ENCODE peak calls at places on chromosome 7, in six cellular contexts. T is heart right ventricle; E is neuronal stem cell; I is WERI-Rb-1; F is CD4-positive, alpha-beta T cell; Q is PC-9. C is an unnamed sample.

GRCh38 chr7:128946936-128947830 is 9.5 kb downstream of the IRF5 start:
- DNase-seq in E (no peak), I (no peak), T (no peak), F (no peak), Q (no peak), C (no peak)

GRCh38 chr7:100546129-100546867 is 7.3 kb downstream of the AGFG2 start:
- DNase-seq in T (no peak), I (no peak), F (no peak), Q (peak; percentile 90), E (no peak), C (no peak)

GRCh38 chr7:151815419-151815818 is 61.5 kb downstream of the PRKAG2 start:
- DNase-seq in F (no peak), T (no peak), Q (no peak), I (no peak), E (no peak), C (no peak)

GRCh38 chr7:74312418-74313021 is 23.3 kb downstream of the CLIP2 start:
- DNase-seq in E (no peak), T (no peak), I (no peak), Q (peak; percentile 95), F (no peak), C (no peak)

GRCh38 chr7:154415709-154416399 is 363.7 kb downstream of the DPP6 start:
- DNase-seq in Q (no peak), T (no peak), E (no peak), F (no peak), I (no peak), C (no peak)

GRCh38 chr7:66430164-66430545 is 198.5 kb upstream of the KCTD7 start:
- DNase-seq in E (no peak), T (no peak), Q (no peak), F (no peak), I (no peak), C (no peak)

GRCh38 chr7:140212100-140212881 is 35.5 kb upstream of the KDM7A start:
- DNase-seq in Q (no peak), I (no peak), F (no peak), E (no peak), T (no peak), C (no peak)

GRCh38 chr7:69864283-69864682 is 266.0 kb downstream of the AUTS2 start:
- DNase-seq in I (no peak), T (no peak), E (no peak), F (no peak), Q (no peak), C (no peak)

GRCh38 chr7:44983742-44984477 is 5.1 kb upstream of the MYO1G start:
- DNase-seq in Q (no peak), F (no peak), T (no peak), E (no peak), I (no peak), C (no peak)

GRCh38 chr7:95529701-95530100 is 44.0 kb downstream of the ASB4 start:
- DNase-seq in F (no peak), E (no peak), Q (peak; percentile 51), T (no peak), I (no peak), C (no peak)

GRCh38 chr7:67105382-67105781 is 108.7 kb downstream of the TYW1 start:
- DNase-seq in Q (no peak), E (no peak), F (no peak), T (no peak), I (no peak), C (no peak)

GRCh38 chr7:37901890-37902524 is 14.6 kb downstream of the SFRP4 start:
- DNase-seq in F (no peak), T (no peak), Q (no peak), E (no peak), I (no peak), C (no peak)

GRCh38 chr7:121832347-121832746 is 40.6 kb upstream of the PTPRZ1 start:
- DNase-seq in Q (no peak), F (no peak), T (no peak), E (no peak), I (no peak), C (no peak)

GRCh38 chr7:36010656-36011587 is 142.1 kb upstream of the EEPD1 start:
- DNase-seq in Q (no peak), F (no peak), T (no peak), I (no peak), E (no peak), C (no peak)

GRCh38 chr7:97064972-97065587 is 40.4 kb upstream of the DLX5 start:
- DNase-seq in F (no peak), I (peak; percentile 31), E (peak; percentile 54), Q (peak; percentile 39), T (no peak), C (no peak)

GRCh38 chr7:25391295-25391861 is 163.1 kb upstream of the NPVF start:
- DNase-seq in I (no peak), T (no peak), Q (no peak), E (no peak), F (no peak), C (no peak)

GRCh38 chr7:146961617-146962016 is 845.0 kb downstream of the CNTNAP2 start:
- DNase-seq in F (no peak), T (peak; percentile 35), E (no peak), I (no peak), Q (peak; percentile 40), C (no peak)

GRCh38 chr7:15104411-15105092 is 202.0 kb upstream of the DGKB start:
- DNase-seq in I (no peak), T (no peak), F (no peak), Q (no peak), E (peak; percentile 4), C (no peak)

GRCh38 chr7:131107343-131108211 is 220.1 kb upstream of the MKLN1 start:
- DNase-seq in F (peak; percentile 57), Q (peak; percentile 85), E (peak; percentile 39), T (peak; percentile 79), I (peak; percentile 33), C (peak; percentile 34)

GRCh38 chr7:121609208-121609607 is 213.1 kb upstream of the FAM3C start:
- DNase-seq in E (no peak), T (no peak), Q (no peak), I (no peak), F (no peak), C (no peak)

GRCh38 chr7:91295571-91295970 is 31.3 kb downstream of the FZD1 start:
- DNase-seq in I (no peak), Q (no peak), E (no peak), F (no peak), T (no peak), C (no peak)

GRCh38 chr7:104328970-104329825 is 795 bp downstream of the LHFPL3 start:
- DNase-seq in Q (no peak), I (peak; percentile 75), T (no peak), E (peak; percentile 27), F (no peak), C (no peak)

GRCh38 chr7:114988755-114989154 is 66.9 kb downstream of the MDFIC start:
- DNase-seq in E (no peak), Q (no peak), I (no peak), F (no peak), T (peak; percentile 54), C (no peak)

GRCh38 chr7:78143661-78144060 is 345.1 kb downstream of the PHTF2 start:
- DNase-seq in I (no peak), F (no peak), T (no peak), Q (no peak), E (no peak), C (no peak)
- H3K9me3 ChIP-seq in I (no peaks in the 10 kb centered on the region), F (no peaks in the 10 kb centered on the region), T (no peaks in the 10 kb centered on the region), Q (no peaks in the 10 kb centered on the region), E (peaks cover 3% of the 10 kb centered on the region), C (no peaks in the 10 kb centered on the region)

GRCh38 chr7:43666938-43667337 is 62.4 kb downstream of the COA1 start:
- DNase-seq in E (no peak), Q (no peak), I (no peak), T (no peak), F (no peak), C (no peak)

GRCh38 chr7:43671520-43671919 is 57.8 kb downstream of the COA1 start:
- DNase-seq in Q (no peak), I (no peak), E (no peak), T (no peak), F (no peak), C (no peak)

GRCh38 chr7:43668035-43668434 is 61.3 kb downstream of the COA1 start:
- DNase-seq in I (no peak), E (no peak), F (no peak), T (no peak), Q (peak; percentile 78), C (no peak)

GRCh38 chr7:43664681-43665080 is 64.6 kb downstream of the COA1 start:
- DNase-seq in F (no peak), E (no peak), I (no peak), T (no peak), Q (no peak), C (no peak)

DNA sequence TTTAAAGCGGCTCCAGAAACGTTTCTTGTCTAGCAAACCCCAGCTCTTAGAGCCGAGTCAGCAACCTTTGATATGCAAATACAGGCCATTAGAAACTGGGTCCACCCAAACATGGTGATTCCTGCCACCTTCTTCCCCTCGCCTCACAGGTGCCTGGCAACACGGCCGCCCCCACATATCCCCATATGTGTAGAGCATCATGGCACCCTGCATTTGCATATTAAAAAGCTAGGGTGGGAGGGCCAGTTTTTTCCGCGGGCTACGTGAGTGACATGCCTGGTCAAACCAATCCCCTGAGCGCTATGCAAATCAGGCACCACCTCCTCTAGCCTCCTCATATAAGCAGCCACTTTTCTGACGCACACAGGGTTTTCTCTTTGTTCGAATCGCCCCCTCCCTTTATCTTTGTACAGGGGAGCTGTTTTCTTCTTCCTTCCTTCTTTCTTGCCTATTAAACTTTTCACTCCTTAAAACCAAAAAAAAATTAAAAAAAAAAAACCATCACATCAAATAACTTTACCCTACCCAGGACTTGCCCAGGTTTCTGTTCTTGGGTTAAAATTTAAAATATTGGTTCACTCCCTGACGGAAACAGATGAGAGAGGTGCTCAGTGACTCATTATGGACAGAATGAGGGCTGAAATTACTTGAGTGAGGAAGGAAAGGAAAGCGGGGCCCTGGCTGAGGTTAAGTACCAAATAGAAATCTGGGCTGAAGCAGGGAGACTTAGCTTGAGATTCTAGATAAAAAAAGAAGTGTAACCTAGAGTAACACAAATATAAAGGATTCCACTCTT is 59.8 kb downstream of the COA1 start:
- DNase-seq in I (no peak), T (no peak), E (no peak), Q (no peak), F (peak; percentile 45), C (peak; percentile 70)
- H3K9me3 ChIP-seq in I (peaks cover 3% of the 10 kb centered on the region), T (no peaks in the 10 kb centered on the region), E (peaks cover 51% of the 10 kb centered on the region), Q (peaks cover 30% of the 10 kb centered on the region), F (peaks cover 6% of the 10 kb centered on the region), C (no peaks in the 10 kb centered on the region)

GRCh38 chr7:86950360-86950759 is 109.1 kb downstream of the ELAPOR2 start:
- DNase-seq in F (no peak), T (no peak), Q (no peak), I (no peak), E (no peak), C (no peak)
- H3K9me3 ChIP-seq in F (no peaks in the 10 kb centered on the region), T (no peaks in the 10 kb centered on the region), Q (no peaks in the 10 kb centered on the region), I (no peaks in the 10 kb centered on the region), E (no peaks in the 10 kb centered on the region), C (no peaks in the 10 kb centered on the region)

DNA sequence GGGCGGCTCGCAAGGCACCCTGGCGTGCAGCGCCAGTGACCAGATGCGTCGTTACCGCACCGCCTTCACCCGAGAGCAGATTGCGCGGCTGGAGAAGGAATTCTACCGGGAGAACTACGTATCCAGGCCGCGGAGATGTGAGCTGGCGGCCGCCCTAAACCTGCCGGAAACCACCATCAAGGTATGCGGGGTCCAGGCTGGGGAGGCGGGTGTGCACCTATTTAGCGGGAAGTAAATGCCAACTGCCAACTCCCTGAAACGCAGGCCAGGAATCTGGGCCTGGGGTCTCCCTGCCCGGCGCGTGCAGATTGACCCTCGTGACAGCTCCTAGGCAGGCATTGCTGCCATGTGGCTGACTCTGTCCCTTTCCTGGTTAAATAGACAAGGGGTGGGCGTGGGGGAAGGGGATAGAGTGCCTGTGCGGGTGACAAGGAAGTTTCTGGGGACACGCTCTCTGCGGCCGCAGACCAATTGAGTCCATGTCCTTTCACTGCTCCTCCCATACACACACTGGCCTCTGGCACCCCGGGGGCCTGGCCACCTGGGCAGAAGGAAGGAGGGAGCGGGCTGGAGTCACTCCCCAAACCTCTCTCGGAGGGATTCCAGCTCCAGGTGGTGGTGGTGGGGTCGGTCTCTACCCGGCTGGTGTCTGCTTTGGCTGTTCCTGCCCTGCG is 2.7 kb downstream of the EVX1 start:
- DNase-seq in I (no peak), T (no peak), F (no peak), Q (no peak), E (no peak), C (no peak)
- H3K9me3 ChIP-seq in I (peaks cover 10% of the 10 kb centered on the region), T (no peaks in the 10 kb centered on the region), F (no peaks in the 10 kb centered on the region), Q (no peaks in the 10 kb centered on the region), E (peaks cover 7% of the 10 kb centered on the region), C (no peaks in the 10 kb centered on the region)

C was measured in T-helper 17 cell.